ENCODE peak calls at places on chromosomes 5 and 9, in seven cellular contexts. S is AG09309; D is cardiac fibroblast; B is cardiac muscle cell; G is CD8-positive, alpha-beta memory T cell; I is mammary epithelial cell; F is fibroblast of mammary gland. O is an unnamed sample.

GRCh38 chr5:68428232-68428811 is 212.8 kb downstream of the PIK3R1 start:
- DNase-seq in S (no peak), D (no peak), B (no peak), G (no peak), I (no peak), F (no peak), O (no peak)

GRCh38 chr5:163631846-163632245 is 126.4 kb downstream of the MAT2B start:
- DNase-seq in S (no peak), D (peak; percentile 2), B (no peak), G (no peak), I (no peak), F (no peak), O (no peak)

GRCh38 chr9:118295413-118295812 is 591.2 kb downstream of the TLR4 start:
- DNase-seq in S (no peak), D (no peak), B (no peak), G (no peak), I (no peak), F (no peak), O (no peak)

GRCh38 chr9:136015656-136016055 is 54.5 kb upstream of the UBAC1 start:
- DNase-seq in S (no peak), D (no peak), B (no peak), G (no peak), I (no peak), F (no peak), O (no peak)

GRCh38 chr5:59588922-59589321 is 304.6 kb downstream of the PDE4D start:
- DNase-seq in S (no peak), D (no peak), B (peak; percentile 35), G (no peak), I (peak; percentile 64), F (peak; percentile 57), O (no peak)

GRCh38 chr5:109898547-109899544 is 209.1 kb downstream of the MAN2A1 start:
- DNase-seq in S (no peak), D (no peak), B (no peak), G (no peak), I (no peak), F (no peak), O (no peak)

GRCh38 chr5:74017786-74018211 is 391.8 kb downstream of the ARHGEF28 start:
- DNase-seq in S (peak; percentile 18), D (peak; percentile 11), B (peak; percentile 26), G (no peak), I (peak; percentile 94), F (peak; percentile 73), O (no peak)

GRCh38 chr9:107749787-107750444 is 260.3 kb upstream of the KLF4 start:
- DNase-seq in S (peak; percentile 86), D (peak; percentile 96), B (peak; percentile 97), G (no peak), I (peak; percentile 88), F (peak; percentile 97), O (no peak)

GRCh38 chr9:17905356-17906203 is 326.7 kb downstream of the SH3GL2 start:
- DNase-seq in S (no peak), D (no peak), B (peak; percentile 6), G (no peak), I (no peak), F (no peak), O (no peak)

GRCh38 chr9:107638922-107639321 is 149.4 kb upstream of the KLF4 start:
- DNase-seq in S (peak; percentile 52), D (peak; percentile 91), B (peak; percentile 77), G (no peak), I (no peak), F (peak; percentile 89), O (no peak)

GRCh38 chr9:120438111-120438510 is 141.9 kb downstream of the CDK5RAP2 start:
- DNase-seq in S (no peak), D (peak; percentile 56), B (peak; percentile 49), G (no peak), I (no peak), F (peak; percentile 56), O (no peak)

GRCh38 chr9:99753436-99753835 is 68.2 kb upstream of the NR4A3 start:
- DNase-seq in S (no peak), D (no peak), B (no peak), G (no peak), I (peak; percentile 80), F (peak; percentile 3), O (no peak)

GRCh38 chr5:72281764-72282499 is 38.1 kb downstream of the MRPS27 start:
- DNase-seq in S (peak; percentile 86), D (peak; percentile 88), B (peak; percentile 92), G (no peak), I (no peak), F (peak; percentile 90), O (no peak)

GRCh38 chr5:175588709-175589429 is 69.0 kb upstream of the HRH2 start:
- DNase-seq in S (no peak), D (no peak), B (no peak), G (no peak), I (no peak), F (no peak), O (no peak)

GRCh38 chr9:128835246-128836210 is 5.9 kb upstream of the SPOUT1 start:
- DNase-seq in S (no peak), D (no peak), B (no peak), G (no peak), I (no peak), F (no peak), O (no peak)

GRCh38 chr5:151770383-151771258 is 1.1 kb upstream of the G3BP1 start:
- DNase-seq in S (no peak), D (peak; percentile 92), B (peak; percentile 91), G (no peak), I (peak; percentile 54), F (peak; percentile 80), O (no peak)

GRCh38 chr9:116644099-116644688 is 42.9 kb upstream of the TRIM32 start:
- DNase-seq in S (no peak), D (peak; percentile 60), B (peak; percentile 60), G (no peak), I (no peak), F (peak; percentile 77), O (no peak)

GRCh38 chr5:54634089-54634488 is 116.5 kb downstream of the SNX18 start:
- DNase-seq in S (no peak), D (no peak), B (no peak), G (no peak), I (peak; percentile 77), F (no peak), O (no peak)
- H3K4me3 ChIP-seq in S (no peak overlapping the region), D (no peak overlapping the region), B (no peak overlapping the region), G (no peak overlapping the region), I (no peak overlapping the region), F (no peak overlapping the region), O (no peak overlapping the region)

GRCh38 chr5:525164-525761 is 1.0 kb upstream of the SLC9A3 start:
- DNase-seq in S (no peak), D (no peak), B (no peak), G (no peak), I (no peak), F (no peak), O (no peak)
- H3K4me3 ChIP-seq in S (no peak overlapping the region), D (no peak overlapping the region), B (no peak overlapping the region), G (no peak overlapping the region), I (no peak overlapping the region), F (no peak overlapping the region), O (no peak overlapping the region)

GRCh38 chr5:125485003-125485641 is 738.7 kb upstream of the ZNF608 start:
- DNase-seq in S (peak; percentile 99), D (peak; percentile 97), B (peak; percentile 97), G (no peak), I (peak; percentile 99), F (peak; percentile 100), O (no peak)

GRCh38 chr5:125483609-125484008 is 737.2 kb upstream of the ZNF608 start:
- DNase-seq in S (no peak), D (no peak), B (no peak), G (no peak), I (no peak), F (no peak), O (no peak)

GRCh38 chr5:125486634-125487033 is 740.2 kb upstream of the ZNF608 start:
- DNase-seq in S (no peak), D (peak; percentile 63), B (peak; percentile 70), G (no peak), I (peak; percentile 61), F (peak; percentile 66), O (no peak)

GRCh38 chr5:125481506-125482455 is 735.3 kb upstream of the ZNF608 start:
- DNase-seq in S (no peak), D (no peak), B (no peak), G (no peak), I (no peak), F (no peak), O (no peak)

DNA sequence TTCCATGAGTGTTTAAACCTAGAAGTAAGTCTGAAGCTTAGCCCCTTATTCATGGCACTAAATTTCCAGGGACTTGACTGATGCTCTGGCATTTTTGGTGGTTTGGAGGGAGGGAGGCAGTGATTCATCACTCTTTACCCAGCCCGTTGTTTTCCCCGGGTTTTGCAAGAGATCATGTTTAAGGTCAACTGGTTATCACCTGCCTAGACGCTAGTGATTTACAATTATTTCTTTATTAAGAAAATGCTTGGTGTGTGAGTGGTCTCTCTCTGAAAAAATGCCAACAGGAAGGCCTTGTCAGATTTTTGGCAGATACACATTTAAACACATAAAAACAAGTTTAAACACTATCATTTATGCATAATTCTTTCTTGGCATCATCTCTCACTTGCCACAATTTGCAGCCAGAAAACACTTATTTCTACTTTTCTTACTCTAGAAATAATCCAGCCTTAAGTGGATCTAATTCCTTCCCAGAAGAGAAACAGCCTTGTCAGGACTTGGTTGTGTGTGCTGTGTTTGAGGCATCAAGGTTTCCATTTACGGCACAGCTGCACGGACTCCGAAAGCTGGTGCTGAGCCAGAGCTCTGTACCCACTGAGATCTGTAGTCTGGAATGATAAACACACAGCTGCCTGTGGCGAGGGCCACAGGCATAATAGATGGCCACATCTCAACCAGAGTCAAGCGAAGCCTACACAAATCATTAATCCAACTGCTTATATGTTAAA is 738.0 kb upstream of the ZNF608 start:
- DNase-seq in S (peak; percentile 77), D (peak; percentile 95), B (peak; percentile 94), G (no peak), I (peak; percentile 90), F (peak; percentile 94), O (no peak)
- H3K4me3 ChIP-seq in S (no peak overlapping the region), D (no peak overlapping the region), B (no peak overlapping the region), G (no peak overlapping the region), I (peak overlapping the region; percentile 17), F (no peak overlapping the region), O (no peak overlapping the region)

DNA sequence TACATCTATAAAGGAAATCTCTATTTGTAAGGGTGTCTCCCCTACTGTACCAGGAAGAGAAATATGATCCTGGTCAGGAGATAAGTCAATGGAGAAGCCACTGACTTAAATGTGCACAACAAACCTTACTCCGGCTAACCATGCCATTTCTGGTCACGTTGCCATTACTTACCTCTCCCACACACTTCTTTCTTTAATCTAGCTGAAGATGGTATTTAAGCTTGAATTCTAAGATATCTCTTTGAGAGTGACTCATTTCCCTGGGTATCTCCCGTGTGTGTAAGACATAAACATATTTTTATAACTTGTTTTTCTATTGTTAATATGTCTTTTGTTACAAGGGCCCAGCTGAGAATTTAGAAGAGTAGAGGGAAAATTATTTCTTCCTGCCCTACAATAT is 296.6 kb downstream of the SEMA5A start:
- DNase-seq in S (no peak), D (no peak), B (peak; percentile 7), G (no peak), I (no peak), F (no peak), O (no peak)
- H3K4me3 ChIP-seq in S (no peak overlapping the region), D (no peak overlapping the region), B (no peak overlapping the region), G (no peak overlapping the region), I (no peak overlapping the region), F (no peak overlapping the region), O (no peak overlapping the region)

GRCh38 chr5:88885043-88885442 is 2.1 kb upstream of the MEF2C start:
- DNase-seq in S (no peak), D (no peak), B (no peak), G (no peak), I (no peak), F (no peak), O (no peak)
- H3K4me3 ChIP-seq in S (no peak overlapping the region), D (no peak overlapping the region), B (no peak overlapping the region), G (no peak overlapping the region), I (no peak overlapping the region), F (no peak overlapping the region), O (no peak overlapping the region)

GRCh38 chr9:35563791-35564197 is 41.3 kb upstream of the TESK1 start:
- DNase-seq in S (no peak), D (peak; percentile 33), B (peak; percentile 53), G (no peak), I (no peak), F (no peak), O (no peak)
- H3K4me3 ChIP-seq in S (no peak overlapping the region), D (no peak overlapping the region), B (no peak overlapping the region), G (no peak overlapping the region), I (no peak overlapping the region), F (no peak overlapping the region), O (no peak overlapping the region)